ENCODE peak calls at places on chromosomes 5 and 9, in four cellular contexts. One of them, this sample, is unnamed.

GRCh38 chr5:134097221-134097620 is 17.3 kb upstream of the TCF7 start:
- DNase-seq in hippocampal formation: no peak
- DNase-seq in activated gamma-delta T cell treated with Interleukin-2 at 50 U/mL for 16 hours: no peak
- DNase-seq in GM23248: peak
- DNase-seq in this sample: no peak

GRCh38 chr9:96222132-96222531 is 79.8 kb downstream of the HSD17B3 start:
- DNase-seq in activated gamma-delta T cell treated with Interleukin-2 at 50 U/mL for 16 hours: no peak
- DNase-seq in GM23248: peak
- DNase-seq in hippocampal formation: no peak
- DNase-seq in this sample: no peak

GRCh38 chr5:6404129-6404528 is 25.8 kb upstream of the MED10 start:
- DNase-seq in hippocampal formation: no peak
- DNase-seq in GM23248: peak
- DNase-seq in activated gamma-delta T cell treated with Interleukin-2 at 50 U/mL for 16 hours: no peak
- DNase-seq in this sample: peak

GRCh38 chr5:28862137-28862859 is 1823.9 kb upstream of the CDH9 start:
- DNase-seq in GM23248: no peak
- DNase-seq in activated gamma-delta T cell treated with Interleukin-2 at 50 U/mL for 16 hours: no peak
- DNase-seq in hippocampal formation: no peak
- DNase-seq in this sample: no peak

GRCh38 chr5:77936365-77936693 is 160.2 kb upstream of the TBCA start:
- DNase-seq in GM23248: no peak
- DNase-seq in hippocampal formation: no peak
- DNase-seq in activated gamma-delta T cell treated with Interleukin-2 at 50 U/mL for 16 hours: no peak
- DNase-seq in this sample: no peak

GRCh38 chr9:127723450-127723849 is 7.6 kb downstream of the TTC16 start:
- DNase-seq in hippocampal formation: no peak
- DNase-seq in activated gamma-delta T cell treated with Interleukin-2 at 50 U/mL for 16 hours: no peak
- DNase-seq in GM23248: peak
- DNase-seq in this sample: peak

GRCh38 chr5:10655041-10655685 is 91.3 kb downstream of the ANKRD33B start:
- DNase-seq in activated gamma-delta T cell treated with Interleukin-2 at 50 U/mL for 16 hours: no peak
- DNase-seq in GM23248: no peak
- DNase-seq in hippocampal formation: no peak
- DNase-seq in this sample: no peak

GRCh38 chr9:6630502-6631206 is 14.9 kb downstream of the GLDC start:
- DNase-seq in hippocampal formation: no peak
- DNase-seq in GM23248: no peak
- DNase-seq in activated gamma-delta T cell treated with Interleukin-2 at 50 U/mL for 16 hours: no peak
- DNase-seq in this sample: no peak

GRCh38 chr9:68560131-68560844 is 19.6 kb upstream of the TMEM252 start:
- DNase-seq in hippocampal formation: no peak
- DNase-seq in GM23248: peak
- DNase-seq in activated gamma-delta T cell treated with Interleukin-2 at 50 U/mL for 16 hours: peak
- DNase-seq in this sample: peak

GRCh38 chr9:138104251-138105122 is 226.9 kb downstream of the CACNA1B start:
- DNase-seq in hippocampal formation: no peak
- DNase-seq in activated gamma-delta T cell treated with Interleukin-2 at 50 U/mL for 16 hours: no peak
- DNase-seq in GM23248: no peak
- DNase-seq in this sample: no peak

GRCh38 chr9:21031091-21031817 is at the start of gene HACD4:
- DNase-seq in GM23248: peak
- DNase-seq in activated gamma-delta T cell treated with Interleukin-2 at 50 U/mL for 16 hours: peak
- DNase-seq in hippocampal formation: peak
- DNase-seq in this sample: peak

GRCh38 chr9:127049044-127049443 is 73.4 kb downstream of the ANGPTL2 start:
- DNase-seq in GM23248: peak
- DNase-seq in activated gamma-delta T cell treated with Interleukin-2 at 50 U/mL for 16 hours: peak
- DNase-seq in hippocampal formation: no peak
- DNase-seq in this sample: peak

GRCh38 chr9:131270171-131271015 is 5.9 kb downstream of the FAM78A start:
- DNase-seq in activated gamma-delta T cell treated with Interleukin-2 at 50 U/mL for 16 hours: no peak
- DNase-seq in GM23248: no peak
- DNase-seq in hippocampal formation: peak
- DNase-seq in this sample: no peak

This sample was measured in AG20443.